ENCODE peak calls at places on chromosomes 11 and 22, in ten cellular contexts. M is midbrain; R is CD8-positive, alpha-beta memory T cell; O is GM04503; T is Daoy; Y is ACHN; J is GM03348; V is NAMALWA; X is kidney; W is H4. B is an unnamed sample.

GRCh38 chr11:7089328-7090251 is 792 bp downstream of the RBMXL2 start:
- DNase-seq in M (no peak), R (no peak), O (no peak), T (no peak), Y (no peak), J (no peak), V (no peak), X (peak; percentile 73), W (no peak), B (no peak)

GRCh38 chr22:36344106-36344827 is 43.5 kb downstream of the MYH9 start:
- DNase-seq in M (peak; percentile 75), R (no peak), O (no peak), T (no peak), Y (no peak), J (no peak), V (no peak), X (no peak), W (no peak), B (no peak)

GRCh38 chr11:100151944-100152343 is 535.1 kb upstream of the ARHGAP42 start:
- DNase-seq in M (no peak), R (no peak), O (no peak), T (no peak), Y (peak; percentile 72), J (no peak), V (no peak), X (peak; percentile 82), W (peak; percentile 63), B (no peak)

GRCh38 chr11:4459470-4459869 is 10.4 kb downstream of the OR52K2 start:
- DNase-seq in M (peak; percentile 6), R (no peak), O (no peak), T (no peak), Y (no peak), J (no peak), V (no peak), X (no peak), W (no peak), B (no peak)

GRCh38 chr11:80782135-80782885 is 1341.5 kb upstream of the TENM4 start:
- DNase-seq in M (no peak), R (no peak), O (no peak), T (no peak), Y (no peak), J (no peak), V (no peak), X (no peak), W (no peak), B (no peak)

GRCh38 chr11:108364159-108364558 is 103.2 kb downstream of the C11orf65 start:
- DNase-seq in M (no peak), R (no peak), O (peak; percentile 27), T (no peak), Y (no peak), J (peak; percentile 25), V (no peak), X (no peak), W (no peak), B (no peak)

GRCh38 chr22:28909375-28909774 is 26.0 kb downstream of the ZNRF3 start:
- DNase-seq in M (no peak), R (no peak), O (no peak), T (no peak), Y (no peak), J (no peak), V (no peak), X (no peak), W (no peak), B (no peak)

GRCh38 chr11:12543596-12544415 is 130.4 kb upstream of the TEAD1 start:
- DNase-seq in M (no peak), R (no peak), O (no peak), T (no peak), Y (no peak), J (no peak), V (no peak), X (no peak), W (no peak), B (no peak)

GRCh38 chr11:73493838-73494598 is 103.9 kb downstream of the FAM168A start:
- DNase-seq in M (peak; percentile 52), R (no peak), O (peak; percentile 79), T (peak; percentile 70), Y (peak; percentile 24), J (peak; percentile 80), V (no peak), X (no peak), W (no peak), B (no peak)

GRCh38 chr11:77421041-77421723 is 52.7 kb downstream of the PAK1 start:
- DNase-seq in M (no peak), R (no peak), O (no peak), T (no peak), Y (no peak), J (no peak), V (no peak), X (no peak), W (no peak), B (no peak)

GRCh38 chr11:64876835-64877341 is 1.5 kb downstream of the EHD1 start:
- DNase-seq in M (no peak), R (no peak), O (no peak), T (no peak), Y (peak; percentile 67), J (peak; percentile 74), V (peak; percentile 37), X (peak; percentile 82), W (no peak), B (no peak)

GRCh38 chr22:48737461-48738203 is 1090.0 kb downstream of the BRD1 start:
- DNase-seq in M (no peak), R (no peak), O (no peak), T (no peak), Y (no peak), J (no peak), V (no peak), X (peak; percentile 48), W (no peak), B (no peak)

GRCh38 chr11:45885274-45885920 is at the start of gene MAPK8IP1:
- DNase-seq in M (peak; percentile 39), R (peak; percentile 42), O (no peak), T (peak; percentile 39), Y (peak; percentile 42), J (peak; percentile 91), V (peak; percentile 65), X (peak; percentile 78), W (no peak), B (no peak)

GRCh38 chr11:116454020-116454645 is 318.7 kb downstream of the BUD13 start:
- DNase-seq in M (peak; percentile 44), R (no peak), O (peak; percentile 5), T (peak; percentile 38), Y (peak; percentile 48), J (peak; percentile 58), V (peak; percentile 55), X (no peak), W (peak; percentile 21), B (no peak)

GRCh38 chr22:50068096-50068495 is 10.0 kb upstream of the TTLL8 start:
- DNase-seq in M (no peak), R (no peak), O (no peak), T (no peak), Y (no peak), J (no peak), V (no peak), X (no peak), W (no peak), B (no peak)

GRCh38 chr11:8310743-8311298 is 47.1 kb upstream of the LMO1 start:
- DNase-seq in M (no peak), R (no peak), O (no peak), T (no peak), Y (no peak), J (no peak), V (no peak), X (peak; percentile 49), W (no peak), B (no peak)

GRCh38 chr11:456533-456932 is 6.5 kb downstream of the PTDSS2 start:
- DNase-seq in M (no peak), R (peak; percentile 24), O (no peak), T (no peak), Y (no peak), J (no peak), V (no peak), X (peak; percentile 57), W (no peak), B (peak; percentile 45)

GRCh38 chr11:114928260-114928870 is 250.0 kb downstream of the NXPE2 start:
- DNase-seq in M (no peak), R (no peak), O (no peak), T (no peak), Y (no peak), J (no peak), V (no peak), X (no peak), W (no peak), B (no peak)

GRCh38 chr11:125300791-125301218 is 136.3 kb downstream of the PKNOX2 start:
- DNase-seq in M (no peak), R (no peak), O (peak; percentile 19), T (peak; percentile 89), Y (peak; percentile 54), J (peak; percentile 76), V (no peak), X (peak; percentile 39), W (peak; percentile 56), B (no peak)

GRCh38 chr11:60838132-60838531 is 3.8 kb upstream of the CCDC86 start:
- DNase-seq in M (no peak), R (no peak), O (no peak), T (no peak), Y (no peak), J (no peak), V (no peak), X (no peak), W (no peak), B (no peak)

GRCh38 chr11:128481135-128481534 is 106.2 kb downstream of the ETS1 start:
- DNase-seq in M (no peak), R (no peak), O (peak; percentile 89), T (no peak), Y (no peak), J (peak; percentile 76), V (no peak), X (no peak), W (peak; percentile 78), B (no peak)

GRCh38 chr22:46090631-46091201 is 59.6 kb upstream of the PPARA start:
- DNase-seq in M (no peak), R (no peak), O (no peak), T (no peak), Y (no peak), J (no peak), V (no peak), X (peak; percentile 65), W (no peak), B (no peak)

GRCh38 chr11:77879218-77879617 is 58.3 kb downstream of the AAMDC start:
- DNase-seq in M (no peak), R (no peak), O (no peak), T (no peak), Y (no peak), J (no peak), V (peak; percentile 12), X (no peak), W (no peak), B (no peak)

GRCh38 chr11:31817054-31817620 is 6.0 kb upstream of the PAX6 start:
- DNase-seq in M (no peak), R (no peak), O (no peak), T (peak; percentile 37), Y (peak; percentile 27), J (peak; percentile 47), V (no peak), X (no peak), W (no peak), B (no peak)

GRCh38 chr11:75471134-75471943 is 38.3 kb upstream of the KLHL35 start:
- DNase-seq in M (no peak), R (no peak), O (no peak), T (no peak), Y (no peak), J (no peak), V (no peak), X (peak; percentile 60), W (no peak), B (peak; percentile 56)

GRCh38 chr11:96538104-96538503 is 148.3 kb downstream of the JRKL start:
- DNase-seq in M (no peak), R (no peak), O (no peak), T (no peak), Y (no peak), J (no peak), V (no peak), X (no peak), W (no peak), B (no peak)

GRCh38 chr11:35390737-35391682 is 28.3 kb downstream of the SLC1A2 start:
- DNase-seq in M (no peak), R (no peak), O (no peak), T (peak; percentile 58), Y (no peak), J (peak; percentile 15), V (no peak), X (no peak), W (peak; percentile 85), B (no peak)

GRCh38 chr11:3341298-3341697 is 37.6 kb downstream of the ZNF195 start:
- DNase-seq in M (peak; percentile 7), R (peak; percentile 55), O (no peak), T (peak; percentile 36), Y (peak; percentile 30), J (peak; percentile 31), V (peak; percentile 78), X (no peak), W (no peak), B (peak; percentile 64)